ENCODE peak calls at places on chromosomes 13 and 19, in six cellular contexts. L is fibroblast of the aortic adventitia, F is cardiac fibroblast, E is IMR-90, I is A673, J is tibial nerve. K is an unnamed sample.

GRCh38 chr13:78786399-78786879 is 127.5 kb upstream of the OBI1 start:
- DNase-seq in L (no peak), F (no peak), E (no peak), I (peak; percentile 43), J (no peak), K (no peak)

GRCh38 chr13:75870397-75870801 is 234.3 kb downstream of the LMO7 start:
- DNase-seq in L (peak; percentile 59), F (peak; percentile 38), E (peak; percentile 20), I (peak; percentile 39), J (no peak), K (peak; percentile 49)

GRCh38 chr13:89755729-89756492 is 1591.6 kb upstream of the MIR17HG start:
- DNase-seq in L (no peak), F (no peak), E (no peak), I (no peak), J (no peak), K (no peak)

GRCh38 chr19:49114630-49115363 is 627 bp downstream of the LIN7B start:
- DNase-seq in L (peak; percentile 47), F (peak; percentile 68), E (peak; percentile 33), I (peak; percentile 94), J (no peak), K (peak; percentile 54)

GRCh38 chr13:113499936-113500335 is 9.4 kb upstream of the DCUN1D2 start:
- DNase-seq in L (peak; percentile 47), F (no peak), E (peak; percentile 82), I (no peak), J (no peak), K (peak; percentile 28)

GRCh38 chr19:44356383-44357111 is at the start of gene ZNF112:
- DNase-seq in L (peak; percentile 95), F (peak; percentile 95), E (peak; percentile 91), I (peak; percentile 97), J (peak; percentile 54), K (peak; percentile 93)

GRCh38 chr13:61664821-61665705 is 249.4 kb upstream of the PCDH20 start:
- DNase-seq in L (no peak), F (peak; percentile 1), E (no peak), I (no peak), J (no peak), K (peak; percentile 18)

GRCh38 chr13:67036694-67037093 is 193.4 kb downstream of the PCDH9 start:
- DNase-seq in L (no peak), F (no peak), E (no peak), I (no peak), J (no peak), K (no peak)

GRCh38 chr13:41311607-41312500 is 787 bp downstream of the NAA16 start:
- DNase-seq in L (peak; percentile 54), F (peak; percentile 51), E (peak; percentile 43), I (peak; percentile 53), J (no peak), K (peak; percentile 53)

GRCh38 chr19:48835734-48836088 is 580 bp downstream of the HSD17B14 start:
- DNase-seq in L (peak; percentile 85), F (peak; percentile 89), E (peak; percentile 71), I (peak; percentile 88), J (peak; percentile 96), K (peak; percentile 86)

GRCh38 chr13:38954291-38954690 is 36.3 kb downstream of the STOML3 start:
- DNase-seq in L (no peak), F (no peak), E (no peak), I (no peak), J (no peak), K (peak; percentile 4)

GRCh38 chr13:110520431-110521295 is 40.9 kb downstream of the RAB20 start:
- DNase-seq in L (peak; percentile 93), F (peak; percentile 93), E (peak; percentile 53), I (no peak), J (peak; percentile 85), K (peak; percentile 85)

GRCh38 chr13:48009298-48009697 is 8.2 kb upstream of the SUCLA2 start:
- DNase-seq in L (peak; percentile 80), F (peak; percentile 84), E (peak; percentile 51), I (no peak), J (no peak), K (peak; percentile 85)

GRCh38 chr13:76829572-76830327 is 56.5 kb downstream of the KCTD12 start:
- DNase-seq in L (peak; percentile 43), F (peak; percentile 65), E (no peak), I (no peak), J (no peak), K (peak; percentile 67)

GRCh38 chr13:22589880-22590279 is 590.9 kb upstream of the SGCG start:
- DNase-seq in L (no peak), F (no peak), E (no peak), I (no peak), J (no peak), K (no peak)

GRCh38 chr19:42333018-42333417 is 7.6 kb downstream of the MEGF8 start:
- DNase-seq in L (no peak), F (no peak), E (no peak), I (no peak), J (no peak), K (no peak)

GRCh38 chr13:106105153-106105552 is 430.3 kb downstream of the EFNB2 start:
- DNase-seq in L (no peak), F (no peak), E (peak; percentile 11), I (no peak), J (no peak), K (no peak)

GRCh38 chr19:2551864-2552185 is 75.9 kb downstream of the GADD45B start:
- DNase-seq in L (no peak), F (no peak), E (no peak), I (no peak), J (no peak), K (no peak)

GRCh38 chr19:33201473-33201872 is 7.3 kb downstream of the LRP3 start:
- DNase-seq in L (no peak), F (no peak), E (no peak), I (no peak), J (no peak), K (no peak)

GRCh38 chr19:44845612-44846454 is at the start of gene NECTIN2:
- DNase-seq in L (peak; percentile 99), F (peak; percentile 99), E (peak; percentile 98), I (peak; percentile 99), J (peak; percentile 100), K (peak; percentile 99)

GRCh38 chr19:52664461-52664860 is 26.3 kb upstream of the ZNF83 start:
- DNase-seq in L (no peak), F (no peak), E (no peak), I (no peak), J (no peak), K (no peak)

GRCh38 chr13:86051134-86052103 is 252.2 kb upstream of the SLITRK6 start:
- DNase-seq in L (no peak), F (no peak), E (no peak), I (no peak), J (no peak), K (peak; percentile 5)

GRCh38 chr19:40666803-40667438 is 23.5 kb downstream of the NUMBL start:
- DNase-seq in L (no peak), F (no peak), E (no peak), I (no peak), J (no peak), K (no peak)

GRCh38 chr19:4831351-4832340 is at the start of gene TICAM1:
- DNase-seq in L (peak; percentile 68), F (peak; percentile 65), E (peak; percentile 65), I (peak; percentile 49), J (peak; percentile 37), K (peak; percentile 64)

GRCh38 chr13:100636004-100636403 is 38.6 kb downstream of the TMTC4 start:
- DNase-seq in L (no peak), F (no peak), E (no peak), I (no peak), J (no peak), K (no peak)

DNA sequence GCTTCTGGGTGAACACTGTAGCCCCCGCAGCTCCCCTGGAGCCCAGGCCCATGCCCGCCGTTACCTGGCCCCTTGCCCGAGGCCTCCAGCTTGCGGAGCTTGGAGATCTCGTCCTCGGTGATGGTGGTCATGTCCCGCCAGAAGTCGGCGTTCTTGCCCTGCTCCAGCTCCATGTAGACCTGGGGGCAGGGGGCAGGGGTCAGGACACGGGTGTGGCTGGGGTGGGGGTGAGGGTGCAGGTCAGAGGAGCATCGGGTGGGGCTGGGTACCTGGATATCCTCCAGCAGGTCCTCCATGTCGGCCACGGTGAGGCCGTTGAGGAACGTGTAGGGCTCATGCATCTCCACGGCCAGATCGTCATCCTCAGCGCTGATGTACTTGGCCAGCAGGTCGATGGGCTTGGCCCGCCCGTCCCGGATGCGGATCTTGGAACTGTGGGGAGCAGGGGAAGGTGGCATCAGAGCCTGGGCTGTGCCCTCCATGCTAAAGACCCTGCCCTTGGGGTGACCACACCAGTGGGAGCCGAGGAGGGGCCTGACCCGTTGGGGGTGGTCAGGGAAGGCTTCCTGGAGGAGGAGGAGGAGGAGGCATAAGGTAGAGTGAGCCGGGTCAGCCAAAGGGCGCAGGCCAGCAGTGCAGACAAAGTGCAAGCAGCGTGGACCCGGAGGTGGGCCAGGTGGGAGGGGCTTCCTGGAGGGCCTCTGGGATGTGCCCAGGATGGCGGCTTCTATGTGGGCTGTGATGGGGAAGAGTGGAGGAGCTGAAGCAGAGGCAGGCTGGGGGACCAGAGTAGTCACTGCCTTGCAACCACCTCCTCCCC is 7.6 kb downstream of the CACTIN start:
- DNase-seq in L (no peak), F (no peak), E (no peak), I (no peak), J (no peak), K (no peak)
- TF ChIP-seq CTCF in L (no peak), F (no peak), E (no peak), I (peak; percentile 15), J (no peak), K (no peak)

DNA sequence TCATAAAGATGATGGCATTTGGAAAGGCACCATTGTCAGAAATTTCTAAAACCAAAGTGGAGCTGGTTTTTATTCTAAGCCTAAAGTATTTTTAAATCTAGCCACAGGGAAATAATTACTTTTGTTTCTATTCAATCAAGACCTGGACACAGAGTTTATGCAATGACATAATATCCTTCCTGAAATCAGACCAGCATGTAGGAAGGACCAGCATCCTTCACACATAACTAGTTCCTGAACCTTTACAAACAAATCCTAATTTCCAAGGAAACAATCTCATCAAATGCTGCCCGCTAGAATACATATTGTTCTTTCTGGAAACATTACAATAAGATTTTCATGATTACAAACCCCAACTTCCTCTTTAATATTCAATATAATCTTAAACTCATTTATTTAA is 1.5 kb downstream of the STARD13 start:
- DNase-seq in L (peak; percentile 45), F (peak; percentile 69), E (peak; percentile 65), I (no peak), J (no peak), K (peak; percentile 66)
- H3K4me3 ChIP-seq in L (peak overlapping the region; percentile 93), F (peak overlapping the region; percentile 81), E (peak overlapping the region; percentile 68), I (peak overlapping the region; percentile 58), J (peak overlapping the region; percentile 73), K (peak overlapping the region; percentile 95)

GRCh38 chr19:28710278-28710677 is 502.7 kb downstream of the UQCRFS1 start:
- DNase-seq in L (peak; percentile 87), F (peak; percentile 77), E (peak; percentile 67), I (peak; percentile 65), J (no peak), K (peak; percentile 81)
- TF ChIP-seq CTCF in L (peak; percentile 66), F (peak; percentile 63), E (peak; percentile 70), I (peak; percentile 73), J (peak; percentile 42), K (peak; percentile 63)

DNA sequence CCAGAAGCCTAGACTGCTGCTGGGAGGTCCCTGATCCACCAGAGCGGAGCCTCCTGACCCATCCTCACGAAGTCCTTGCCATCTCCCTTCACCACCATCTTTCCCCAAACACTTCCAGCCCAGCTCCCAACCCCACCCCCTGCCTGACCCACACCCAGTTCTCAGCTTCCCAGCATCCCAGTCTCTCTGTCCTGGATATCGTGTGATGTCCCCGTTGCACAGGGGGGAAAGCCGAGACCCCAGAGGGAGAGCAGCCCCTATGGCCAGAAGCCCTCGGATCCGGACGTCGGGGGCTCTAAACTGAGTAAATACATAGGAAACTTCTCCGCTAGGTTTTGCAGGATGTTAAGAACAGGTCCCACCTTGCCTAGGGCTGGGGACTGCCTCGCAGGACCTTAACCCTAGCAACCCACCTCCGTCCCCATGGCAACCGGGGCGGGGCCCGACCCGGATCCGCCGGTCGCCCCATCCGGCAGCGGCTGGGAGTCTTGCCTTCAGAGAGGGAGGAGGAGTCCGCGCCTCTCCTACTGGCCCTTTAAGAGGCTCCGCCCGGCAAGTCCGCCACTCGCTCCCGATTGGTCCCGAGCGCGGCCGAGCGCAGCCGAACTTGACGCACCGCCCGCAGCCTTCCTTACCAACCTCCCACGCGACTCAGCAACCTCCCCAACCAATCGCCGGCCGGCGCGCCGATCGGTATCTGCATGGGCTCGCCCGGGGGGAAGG is 451 bp upstream of the HMG20B start:
- DNase-seq in L (peak; percentile 99), F (peak; percentile 100), E (peak; percentile 99), I (peak; percentile 100), J (peak; percentile 99), K (peak; percentile 100)
- H3K4me3 ChIP-seq in L (peak overlapping the region; percentile 76), F (peak overlapping the region; percentile 62), E (peak overlapping the region; percentile 53), I (peak overlapping the region; percentile 86), J (peak overlapping the region; percentile 85), K (peak overlapping the region; percentile 63)